ENCODE peak calls at places on chromosomes 6 and 20, in seven cellular contexts. F is naive thymus-derived CD4-positive, alpha-beta T cell; K is stimulated activated CD8-positive, alpha-beta memory T cell treated with anti-CD3 and anti-CD28 coated beads, Interleukin-2, amount 100 ng/mL, for 48 hours; R is activated naive CD8-positive, alpha-beta T cell treated with anti-CD3 and anti-CD28 coated beads for 36 hours; G is activated T-helper 1 cell treated with anti-CD3 and anti-CD28 coated beads, Interleukin-12 subunit alpha, Interleukin-12 subunit beta, Interleukin-2, Interleukin-4 antibody, amounts not matched to agents 30 ng/mL and 10 ng/mL and 1 ng/mL, durations not matched to agents 14 hours and 24 hours and 36 hours; U is aorta; H is cardiac septum. N is an unnamed sample.

GRCh38 chr6:110566346-110567125 is 90.1 kb upstream of the SLC22A16 start:
- DNase-seq in F (no peak), K (no peak), R (no peak), G (no peak), U (no peak), H (no peak), N (no peak)

GRCh38 chr6:79646006-79646405 is 14.9 kb downstream of the SH3BGRL2 start:
- DNase-seq in F (peak; percentile 31), K (no peak), R (peak; percentile 33), G (no peak), U (no peak), H (no peak), N (no peak)

GRCh38 chr6:11609324-11610071 is 71.9 kb downstream of the TMEM170B start:
- DNase-seq in F (no peak), K (no peak), R (no peak), G (no peak), U (peak; percentile 88), H (no peak), N (no peak)

GRCh38 chr6:89834884-89835792 is 5.5 kb downstream of the CASP8AP2 start:
- DNase-seq in F (no peak), K (no peak), R (peak; percentile 42), G (peak; percentile 22), U (no peak), H (no peak), N (no peak)

GRCh38 chr20:21322083-21322710 is 19.1 kb downstream of the XRN2 start:
- DNase-seq in F (no peak), K (no peak), R (no peak), G (no peak), U (no peak), H (no peak), N (no peak)

GRCh38 chr6:125942677-125943527 is 13.7 kb upstream of the HINT3 start:
- DNase-seq in F (no peak), K (no peak), R (no peak), G (no peak), U (no peak), H (no peak), N (no peak)

GRCh38 chr20:32004963-32005362 is 5.3 kb upstream of the CCM2L start:
- DNase-seq in F (no peak), K (no peak), R (no peak), G (no peak), U (no peak), H (no peak), N (no peak)

GRCh38 chr20:59165794-59166709 is 2.4 kb downstream of the ZNF831 start:
- DNase-seq in F (no peak), K (no peak), R (peak; percentile 33), G (no peak), U (no peak), H (no peak), N (no peak)

GRCh38 chr20:19672498-19672897 is 85.6 kb upstream of the RIN2 start:
- DNase-seq in F (no peak), K (no peak), R (no peak), G (no peak), U (no peak), H (no peak), N (no peak)

GRCh38 chr6:20686142-20686541 is 151.9 kb downstream of the CDKAL1 start:
- DNase-seq in F (no peak), K (no peak), R (no peak), G (no peak), U (no peak), H (no peak), N (no peak)

GRCh38 chr6:18493421-18493891 is 106.3 kb downstream of the RNF144B start:
- DNase-seq in F (no peak), K (no peak), R (no peak), G (no peak), U (no peak), H (no peak), N (no peak)

GRCh38 chr20:20003088-20003954 is 13.8 kb upstream of the NAA20 start:
- DNase-seq in F (no peak), K (no peak), R (peak; percentile 48), G (no peak), U (peak; percentile 70), H (no peak), N (no peak)

GRCh38 chr6:23584134-23584763 is 541.8 kb upstream of the NRSN1 start:
- DNase-seq in F (no peak), K (no peak), R (no peak), G (no peak), U (no peak), H (no peak), N (no peak)

N was measured in NCI-H1930.